ENCODE peak calls at places on chromosomes 13 and 19, in five cellular contexts. B, Y, R, M and J are unnamed samples.

GRCh38 chr19:47310819-47311218 is 1.2 kb downstream of the C5AR1 start:
- DNase-seq in B (no peak), Y (peak), R (peak), M (no peak), J (peak)

GRCh38 chr13:33264620-33264978 is 21.0 kb downstream of the STARD13 start:
- DNase-seq in B (no peak), Y (no peak), R (no peak), M (no peak), J (no peak)

GRCh38 chr19:53091413-53091812 is 11.8 kb downstream of the ZNF160 start:
- DNase-seq in B (no peak), Y (no peak), R (no peak), M (no peak), J (no peak)

GRCh38 chr13:40440990-40441820 is 225.2 kb downstream of the FOXO1 start:
- DNase-seq in B (peak), Y (no peak), R (peak), M (peak), J (peak)

GRCh38 chr13:103055166-103055565 is 11.1 kb downstream of the SLC10A2 start:
- DNase-seq in B (no peak), Y (no peak), R (no peak), M (no peak), J (no peak)

GRCh38 chr19:54795763-54796162 is 7.6 kb upstream of the KIR2DL4 start:
- DNase-seq in B (no peak), Y (no peak), R (no peak), M (no peak), J (no peak)

GRCh38 chr19:36113895-36114762 is 546 bp downstream of the POLR2I start:
- DNase-seq in B (peak), Y (peak), R (peak), M (peak), J (peak)

GRCh38 chr19:34355201-34355600 is 9.8 kb upstream of the GPI start:
- DNase-seq in B (no peak), Y (no peak), R (no peak), M (no peak), J (no peak)

GRCh38 chr13:99997702-99998219 is 16.2 kb downstream of the ZIC2 start:
- DNase-seq in B (no peak), Y (no peak), R (no peak), M (no peak), J (no peak)

GRCh38 chr13:112067121-112067741 is at the start of gene SOX1:
- DNase-seq in B (no peak), Y (no peak), R (no peak), M (no peak), J (no peak)

GRCh38 chr13:105063676-105064075 is 1471.8 kb downstream of the EFNB2 start:
- DNase-seq in B (no peak), Y (peak), R (no peak), M (no peak), J (no peak)

GRCh38 chr13:21047591-21048282 is 13.6 kb downstream of the LATS2 start:
- DNase-seq in B (no peak), Y (no peak), R (no peak), M (no peak), J (peak)

GRCh38 chr13:111663505-111663904 is 343.1 kb downstream of the TEX29 start:
- DNase-seq in B (no peak), Y (no peak), R (no peak), M (no peak), J (no peak)

GRCh38 chr19:54035215-54036178 is 28.2 kb downstream of the VSTM1 start:
- DNase-seq in B (peak), Y (peak), R (peak), M (no peak), J (peak)

GRCh38 chr19:16000024-16000687 is 51.3 kb downstream of the OR10H4 start:
- DNase-seq in B (no peak), Y (no peak), R (no peak), M (no peak), J (no peak)

GRCh38 chr13:46100191-46100877 is 4.5 kb downstream of the CPB2 start:
- DNase-seq in B (no peak), Y (no peak), R (peak), M (no peak), J (no peak)

GRCh38 chr13:22311734-22312404 is 641.0 kb downstream of the FGF9 start:
- DNase-seq in B (no peak), Y (no peak), R (no peak), M (no peak), J (no peak)

GRCh38 chr19:36488816-36489138 is 584 bp downstream of the ZNF566 start:
- DNase-seq in B (no peak), Y (peak), R (no peak), M (no peak), J (peak)

GRCh38 chr13:66492479-66492878 is 737.7 kb downstream of the PCDH9 start:
- DNase-seq in B (no peak), Y (peak), R (no peak), M (no peak), J (no peak)

GRCh38 chr13:33194820-33195692 is 90.5 kb downstream of the STARD13 start:
- DNase-seq in B (no peak), Y (peak), R (peak), M (peak), J (peak)

GRCh38 chr13:99577934-99578917 is 77.0 kb downstream of the TM9SF2 start:
- DNase-seq in B (no peak), Y (peak), R (peak), M (no peak), J (peak)

GRCh38 chr19:5369962-5370367 is 29.4 kb upstream of the PTPRS start:
- DNase-seq in B (no peak), Y (peak), R (peak), M (peak), J (no peak)

GRCh38 chr13:21338651-21339278 is 120.3 kb downstream of the ZDHHC20 start:
- DNase-seq in B (no peak), Y (peak), R (no peak), M (no peak), J (no peak)

GRCh38 chr19:16070366-16070990 is 5.8 kb upstream of the TPM4 start:
- DNase-seq in B (peak), Y (peak), R (no peak), M (no peak), J (no peak)

GRCh38 chr19:45391346-45391745 is 13.5 kb downstream of the PPP1R13L start:
- DNase-seq in B (peak), Y (peak), R (no peak), M (no peak), J (no peak)

GRCh38 chr19:30062331-30063183 is 120.5 kb downstream of the URI1 start:
- DNase-seq in B (no peak), Y (no peak), R (no peak), M (no peak), J (no peak)

GRCh38 chr13:39417643-39418042 is 185.3 kb downstream of the LHFPL6 start:
- DNase-seq in B (peak), Y (peak), R (peak), M (no peak), J (peak)

GRCh38 chr13:106104281-106104901 is 431.1 kb downstream of the EFNB2 start:
- DNase-seq in B (peak), Y (peak), R (peak), M (no peak), J (peak)

GRCh38 chr13:34657716-34658115 is 284.4 kb upstream of the NBEA start:
- DNase-seq in B (peak), Y (peak), R (no peak), M (no peak), J (peak)

GRCh38 chr19:51607077-51607476 is 23.1 kb downstream of the SIGLEC5 start:
- DNase-seq in B (no peak), Y (no peak), R (no peak), M (no peak), J (no peak)

DNA sequence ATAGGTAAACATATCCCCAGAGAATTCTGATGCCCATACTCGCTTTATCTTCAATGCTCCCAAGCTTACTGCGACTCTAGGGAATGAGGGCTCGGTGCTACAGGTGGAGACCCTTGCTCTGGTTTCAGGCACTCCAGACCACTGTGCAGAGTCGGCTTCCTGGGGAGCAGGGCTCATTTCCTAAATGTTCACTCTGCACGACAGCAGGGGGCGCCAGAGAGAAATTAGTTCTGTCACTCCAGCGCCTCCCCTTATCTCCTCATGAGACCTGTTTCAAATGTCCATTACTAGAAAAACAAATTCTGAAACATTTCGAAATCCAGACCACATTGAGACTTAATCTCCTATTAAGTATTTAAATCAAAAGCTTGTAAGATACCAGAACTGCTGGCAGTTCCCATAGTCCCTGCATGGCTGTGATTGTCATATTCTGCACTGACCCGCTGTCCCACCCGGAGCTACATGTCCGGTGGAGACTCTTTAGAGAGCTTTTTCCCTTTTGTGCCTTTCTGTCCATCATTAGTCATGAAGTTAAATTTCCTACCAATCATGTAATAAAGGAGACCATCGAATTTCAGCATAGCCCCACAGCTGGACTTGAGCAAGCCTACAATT is 22.4 kb downstream of the EPSTI1 start:
- DNase-seq in B (peak), Y (peak), R (peak), M (peak), J (peak)
- TF ChIP-seq CTCF in B (peak), Y (peak), R (peak), M (peak), J (peak)

DNA sequence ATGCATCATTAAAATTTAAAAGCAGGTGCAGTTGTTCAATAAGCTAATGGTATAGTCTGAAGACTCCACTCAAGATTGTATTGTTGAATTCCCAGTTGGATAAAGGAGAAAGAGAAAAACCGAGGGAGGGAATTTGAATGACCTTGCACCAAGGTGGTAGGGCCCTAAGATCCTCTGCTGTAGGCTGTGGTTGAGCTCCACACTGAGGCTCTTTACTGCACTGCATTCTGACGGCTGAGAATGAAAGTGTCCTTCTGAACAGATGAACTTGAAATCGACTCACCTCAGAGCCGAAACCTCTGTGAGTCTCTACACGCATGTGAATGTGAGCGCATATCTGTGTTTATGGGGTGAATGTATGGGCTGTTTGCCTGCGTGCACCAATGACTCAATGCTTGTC is 388.9 kb upstream of the DACH1 start:
- DNase-seq in B (peak), Y (peak), R (peak), M (peak), J (peak)
- TF ChIP-seq CTCF in B (peak), Y (peak), R (peak), M (no peak), J (peak)

GRCh38 chr19:4268816-4269430 is 10.1 kb upstream of the SHD start:
- DNase-seq in B (no peak), Y (no peak), R (no peak), M (no peak), J (no peak)
- TF ChIP-seq CTCF in B (no peak), Y (no peak), R (no peak), M (no peak), J (no peak)

GRCh38 chr13:30810261-30810701 is 74.9 kb downstream of the ALOX5AP start:
- DNase-seq in B (peak), Y (no peak), R (no peak), M (no peak), J (no peak)

GRCh38 chr13:30806784-30807183 is 71.4 kb downstream of the ALOX5AP start:
- DNase-seq in B (peak), Y (peak), R (peak), M (no peak), J (peak)

GRCh38 chr13:30807392-30807791 is 72.0 kb downstream of the ALOX5AP start:
- DNase-seq in B (no peak), Y (no peak), R (no peak), M (no peak), J (no peak)

GRCh38 chr13:30809787-30810186 is 74.4 kb downstream of the ALOX5AP start:
- DNase-seq in B (no peak), Y (no peak), R (no peak), M (no peak), J (no peak)

GRCh38 chr13:30808600-30808999 is 73.3 kb downstream of the ALOX5AP start:
- DNase-seq in B (no peak), Y (no peak), R (no peak), M (no peak), J (no peak)
- TF ChIP-seq CTCF in B (peak), Y (no peak), R (no peak), M (no peak), J (peak)

DNA sequence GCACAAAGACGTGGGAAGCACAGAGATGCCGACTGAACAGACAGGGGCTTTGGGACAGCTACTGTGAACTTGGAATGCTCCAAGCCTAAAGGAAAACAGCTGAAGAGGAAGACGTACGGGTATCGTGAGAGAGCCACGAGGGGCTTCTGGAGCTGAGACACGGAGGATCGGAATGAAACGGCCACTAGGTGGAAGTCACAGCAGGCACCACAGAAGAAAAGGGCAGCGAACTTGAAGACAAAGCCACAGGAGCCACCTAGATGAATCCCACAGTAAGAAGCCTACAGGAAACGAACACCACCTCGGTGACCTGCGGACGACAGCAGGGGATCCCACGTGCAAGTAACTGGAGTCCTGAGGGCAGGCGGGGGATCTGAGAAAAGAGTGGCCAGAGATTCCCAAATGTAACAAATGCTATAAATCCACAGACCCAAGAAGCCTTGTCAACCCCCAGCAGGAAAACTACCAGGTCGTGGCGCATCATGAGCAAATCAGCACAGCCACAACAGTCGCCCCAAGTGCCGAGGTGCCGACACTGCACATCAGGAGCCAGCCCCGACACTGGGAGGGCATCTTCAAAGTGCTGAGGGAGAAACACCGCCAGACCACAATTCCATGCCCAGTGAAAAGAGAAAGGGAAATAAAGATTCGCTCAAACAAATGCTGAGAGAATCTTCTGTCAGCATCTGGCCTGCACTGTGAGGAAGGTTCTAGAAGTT is 39.3 kb upstream of the ISYNA1 start:
- DNase-seq in B (no peak), Y (no peak), R (no peak), M (no peak), J (no peak)
- TF ChIP-seq CTCF in B (no peak), Y (peak), R (no peak), M (no peak), J (peak)

GRCh38 chr13:36819811-36820140 is 754 bp downstream of the RFXAP start:
- DNase-seq in B (peak), Y (peak), R (peak), M (no peak), J (peak)

GRCh38 chr13:36818483-36819063 is 449 bp upstream of the RFXAP start:
- DNase-seq in B (no peak), Y (no peak), R (no peak), M (no peak), J (no peak)

GRCh38 chr13:36820222-36820621 is 1.2 kb downstream of the RFXAP start:
- DNase-seq in B (no peak), Y (no peak), R (no peak), M (no peak), J (no peak)

GRCh38 chr13:36819064-36819810 is at the start of gene RFXAP:
- DNase-seq in B (peak), Y (peak), R (peak), M (peak), J (peak)

GRCh38 chr13:36817996-36818395 is 1.0 kb upstream of the RFXAP start:
- DNase-seq in B (no peak), Y (no peak), R (no peak), M (no peak), J (no peak)
- TF ChIP-seq CTCF in B (no peak), Y (peak), R (no peak), M (no peak), J (no peak)

GRCh38 chr13:79806821-79807220 is 325.9 kb downstream of the NDFIP2 start:
- DNase-seq in B (no peak), Y (no peak), R (no peak), M (no peak), J (no peak)
- TF ChIP-seq CTCF in B (no peak), Y (no peak), R (no peak), M (no peak), J (no peak)